ENCODE peak calls at places on chromosomes 4 and X, in ten cellular contexts. B, K, R, A, G, J, O, M, L and U are unnamed samples.
A peak's percentile ranks its signal among the peaks of the same experiment; 100 is the strongest.

GRCh38 chr4:119683518-119683917 is 54.9 kb upstream of the PDE5A start:
- DNase-seq in B (no peak), K (no peak), R (no peak), A (peak; percentile 93), G (no peak), J (no peak), O (no peak), M (no peak), L (no peak), U (no peak)

GRCh38 chr4:138910201-138910913 is 105.2 kb upstream of the NOCT start:
- DNase-seq in B (no peak), K (no peak), R (no peak), A (peak; percentile 55), G (no peak), J (no peak), O (no peak), M (no peak), L (no peak), U (no peak)

GRCh38 chrX:118215346-118215745 is 98.7 kb upstream of the KLHL13 start:
- DNase-seq in B (no peak), K (no peak), R (no peak), A (no peak), G (no peak), J (no peak), O (no peak), M (no peak), L (no peak), U (no peak)

GRCh38 chrX:19440713-19441112 is 74.6 kb downstream of the MAP3K15 start:
- DNase-seq in B (no peak), K (no peak), R (no peak), A (peak; percentile 33), G (no peak), J (no peak), O (no peak), M (no peak), L (no peak), U (no peak)

GRCh38 chrX:148588649-148589310 is 88.4 kb downstream of the AFF2 start:
- DNase-seq in B (no peak), K (no peak), R (no peak), A (no peak), G (no peak), J (no peak), O (no peak), M (no peak), L (no peak), U (no peak)

GRCh38 chr4:146520894-146521542 is 722 bp downstream of the SLC10A7 start:
- DNase-seq in B (peak; percentile 8), K (no peak), R (no peak), A (peak; percentile 63), G (peak; percentile 28), J (no peak), O (peak; percentile 7), M (no peak), L (no peak), U (no peak)

GRCh38 chr4:135670548-135670947 is 1469.0 kb upstream of the PABPC4L start:
- DNase-seq in B (no peak), K (no peak), R (no peak), A (no peak), G (no peak), J (no peak), O (no peak), M (no peak), L (no peak), U (no peak)

GRCh38 chrX:68059469-68059868 is 373.8 kb downstream of the OPHN1 start:
- DNase-seq in B (no peak), K (no peak), R (no peak), A (no peak), G (no peak), J (no peak), O (no peak), M (no peak), L (no peak), U (no peak)

GRCh38 chr4:79626102-79626501 is 218.1 kb upstream of the GK2 start:
- DNase-seq in B (no peak), K (no peak), R (no peak), A (no peak), G (no peak), J (no peak), O (no peak), M (no peak), L (no peak), U (no peak)

GRCh38 chr4:154471924-154472323 is 19.7 kb downstream of the DCHS2 start:
- DNase-seq in B (no peak), K (no peak), R (no peak), A (no peak), G (no peak), J (no peak), O (no peak), M (no peak), L (no peak), U (no peak)
- H3K27ac ChIP-seq in B (no peak overlapping the region), K (no peak overlapping the region), R (no peak overlapping the region), A (no peak overlapping the region), G (no peak overlapping the region), J (no peak overlapping the region), O (no peak overlapping the region), M (no peak overlapping the region), L (no peak overlapping the region), U (no peak overlapping the region)

GRCh38 chrX:153844509-153845082 is 14.3 kb upstream of the PDZD4 start:
- DNase-seq in B (no peak), K (no peak), R (no peak), A (no peak), G (no peak), J (no peak), O (no peak), M (no peak), L (no peak), U (no peak)

GRCh38 chrX:153845195-153845594 is 14.9 kb upstream of the PDZD4 start:
- DNase-seq in B (no peak), K (no peak), R (no peak), A (no peak), G (no peak), J (no peak), O (no peak), M (no peak), L (no peak), U (no peak)

GRCh38 chrX:153848325-153848724 is 18.0 kb upstream of the PDZD4 start:
- DNase-seq in B (no peak), K (no peak), R (no peak), A (no peak), G (no peak), J (no peak), O (no peak), M (no peak), L (no peak), U (no peak)

GRCh38 chrX:153845842-153846241 is 15.5 kb upstream of the PDZD4 start:
- DNase-seq in B (no peak), K (no peak), R (no peak), A (no peak), G (no peak), J (no peak), O (no peak), M (no peak), L (no peak), U (no peak)
- H3K27ac ChIP-seq in B (no peak overlapping the region), K (no peak overlapping the region), R (no peak overlapping the region), A (no peak overlapping the region), G (no peak overlapping the region), J (no peak overlapping the region), O (no peak overlapping the region), M (no peak overlapping the region), L (no peak overlapping the region), U (no peak overlapping the region)

GRCh38 chrX:136616987-136617685 is 30.8 kb upstream of the CD40LG start:
- DNase-seq in B (no peak), K (no peak), R (no peak), A (no peak), G (no peak), J (no peak), O (no peak), M (no peak), L (no peak), U (no peak)
- H3K27ac ChIP-seq in B (no peak overlapping the region), K (no peak overlapping the region), R (no peak overlapping the region), A (no peak overlapping the region), G (no peak overlapping the region), J (no peak overlapping the region), O (no peak overlapping the region), M (peak overlapping the region; percentile 29), L (no peak overlapping the region), U (no peak overlapping the region)

GRCh38 chr4:22474636-22475310 is 41.1 kb downstream of the ADGRA3 start:
- DNase-seq in B (no peak), K (no peak), R (no peak), A (peak; percentile 77), G (no peak), J (no peak), O (no peak), M (no peak), L (no peak), U (no peak)

GRCh38 chr4:22477136-22477793 is 38.6 kb downstream of the ADGRA3 start:
- DNase-seq in B (no peak), K (no peak), R (no peak), A (no peak), G (no peak), J (no peak), O (no peak), M (no peak), L (no peak), U (no peak)

GRCh38 chr4:22478426-22478825 is 37.4 kb downstream of the ADGRA3 start:
- DNase-seq in B (no peak), K (no peak), R (no peak), A (no peak), G (no peak), J (no peak), O (no peak), M (no peak), L (no peak), U (no peak)

GRCh38 chr4:22477794-22478182 is 38.1 kb downstream of the ADGRA3 start:
- DNase-seq in B (no peak), K (no peak), R (no peak), A (no peak), G (no peak), J (no peak), O (no peak), M (no peak), L (no peak), U (no peak)

DNA sequence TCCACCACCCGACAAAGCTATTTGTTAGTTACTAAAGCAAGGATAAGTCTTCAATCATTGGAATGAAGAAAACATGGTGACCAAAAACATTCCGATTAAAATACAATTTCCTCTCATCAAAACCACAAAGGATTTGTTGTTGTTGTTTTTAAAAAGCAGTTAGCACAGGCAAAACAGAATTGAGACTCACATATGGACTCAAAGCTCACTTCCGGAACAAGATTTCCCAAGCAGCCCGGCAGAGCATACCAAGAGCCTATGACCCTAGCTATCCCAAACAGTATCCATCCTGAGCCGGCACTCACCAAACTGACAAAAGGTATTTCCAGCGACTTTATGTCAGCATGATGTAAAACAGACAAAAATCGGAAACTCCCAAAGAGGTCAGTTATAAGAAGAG is 39.9 kb downstream of the ADGRA3 start:
- DNase-seq in B (no peak), K (no peak), R (no peak), A (no peak), G (no peak), J (no peak), O (no peak), M (no peak), L (no peak), U (no peak)
- H3K27ac ChIP-seq in B (no peak overlapping the region), K (no peak overlapping the region), R (no peak overlapping the region), A (no peak overlapping the region), G (no peak overlapping the region), J (no peak overlapping the region), O (no peak overlapping the region), M (no peak overlapping the region), L (no peak overlapping the region), U (no peak overlapping the region)